ENCODE peak calls at places on chromosomes 13 and 19, in ten cellular contexts. S is cardiac fibroblast, U is heart right ventricle, F is body of pancreas, K is fibroblast of the aortic adventitia, M is foreskin fibroblast, I is heart left ventricle, R is spleen, Z is fibroblast of mammary gland, H is AG10803. C is an unnamed sample.

GRCh38 chr13:60591348-60591747 is 194.3 kb downstream of the TDRD3 start:
- DNase-seq in Z (peak; percentile 93), H (peak; percentile 90), M (no peak), S (peak; percentile 43), F (no peak), I (no peak), U (no peak), R (no peak), K (peak; percentile 95), C (no peak)

GRCh38 chr13:76955236-76955635 is 6.9 kb downstream of the ACOD1 start:
- DNase-seq in M (no peak), F (no peak), Z (no peak), S (no peak), R (no peak), K (no peak), H (no peak), U (no peak), I (no peak), C (no peak)

GRCh38 chr13:90414691-90415596 is 932.5 kb upstream of the MIR17HG start:
- DNase-seq in K (peak; percentile 55), F (no peak), M (peak; percentile 52), H (peak; percentile 55), I (no peak), U (no peak), Z (peak; percentile 76), R (no peak), S (peak; percentile 66), C (no peak)

GRCh38 chr19:6423499-6424189 is 967 bp downstream of the KHSRP start:
- DNase-seq in F (peak; percentile 32), R (peak; percentile 83), U (no peak), I (peak; percentile 36), S (peak; percentile 63), K (peak; percentile 40), Z (peak; percentile 49), M (peak; percentile 44), H (peak; percentile 47), C (peak; percentile 76)

GRCh38 chr13:40061466-40062450 is 406.3 kb downstream of the COG6 start:
- DNase-seq in S (peak; percentile 68), K (no peak), M (no peak), R (no peak), Z (peak; percentile 83), I (no peak), U (no peak), F (peak; percentile 83), H (peak; percentile 62), C (no peak)

GRCh38 chr19:33406521-33407139 is 33.1 kb downstream of the CEBPG start:
- DNase-seq in H (peak; percentile 37), R (peak; percentile 91), U (peak; percentile 71), I (peak; percentile 73), M (peak; percentile 35), F (peak; percentile 71), Z (peak; percentile 56), S (peak; percentile 63), K (peak; percentile 59), C (peak; percentile 92)

GRCh38 chr19:32819415-32820400 is 49.9 kb downstream of the SLC7A9 start:
- DNase-seq in Z (no peak), I (no peak), K (no peak), H (no peak), U (no peak), M (no peak), R (no peak), S (no peak), F (no peak), C (no peak)

GRCh38 chr19:29671393-29672076 is 6.3 kb downstream of the PLEKHF1 start:
- DNase-seq in Z (peak; percentile 66), F (peak; percentile 69), I (no peak), S (peak; percentile 61), M (no peak), K (peak; percentile 65), U (peak; percentile 55), R (peak; percentile 95), H (no peak), C (peak; percentile 84)

GRCh38 chr19:11014403-11014911 is 53.6 kb downstream of the SMARCA4 start:
- DNase-seq in K (no peak), S (peak; percentile 5), Z (no peak), F (no peak), R (no peak), M (no peak), I (no peak), U (no peak), H (no peak), C (no peak)
- TF ChIP-seq CTCF in K (no peak), S (no peak), Z (no peak), F (no peak), R (no peak), M (no peak), I (no peak), U (no peak), H (no peak), C (no peak)

GRCh38 chr19:50607388-50607787 is 32.3 kb downstream of the SYT3 start:
- DNase-seq in S (no peak), M (no peak), K (no peak), U (no peak), I (no peak), H (no peak), R (peak; percentile 30), Z (no peak), F (no peak), C (no peak)

GRCh38 chr19:50602935-50603334 is 34.7 kb upstream of the LRRC4B start:
- DNase-seq in Z (no peak), F (no peak), R (no peak), M (no peak), S (no peak), I (no peak), H (no peak), U (no peak), K (no peak), C (no peak)

GRCh38 chr19:50602496-50602895 is 34.3 kb upstream of the LRRC4B start:
- DNase-seq in H (no peak), M (no peak), S (no peak), F (no peak), I (no peak), U (no peak), K (no peak), Z (no peak), R (no peak), C (no peak)

DNA sequence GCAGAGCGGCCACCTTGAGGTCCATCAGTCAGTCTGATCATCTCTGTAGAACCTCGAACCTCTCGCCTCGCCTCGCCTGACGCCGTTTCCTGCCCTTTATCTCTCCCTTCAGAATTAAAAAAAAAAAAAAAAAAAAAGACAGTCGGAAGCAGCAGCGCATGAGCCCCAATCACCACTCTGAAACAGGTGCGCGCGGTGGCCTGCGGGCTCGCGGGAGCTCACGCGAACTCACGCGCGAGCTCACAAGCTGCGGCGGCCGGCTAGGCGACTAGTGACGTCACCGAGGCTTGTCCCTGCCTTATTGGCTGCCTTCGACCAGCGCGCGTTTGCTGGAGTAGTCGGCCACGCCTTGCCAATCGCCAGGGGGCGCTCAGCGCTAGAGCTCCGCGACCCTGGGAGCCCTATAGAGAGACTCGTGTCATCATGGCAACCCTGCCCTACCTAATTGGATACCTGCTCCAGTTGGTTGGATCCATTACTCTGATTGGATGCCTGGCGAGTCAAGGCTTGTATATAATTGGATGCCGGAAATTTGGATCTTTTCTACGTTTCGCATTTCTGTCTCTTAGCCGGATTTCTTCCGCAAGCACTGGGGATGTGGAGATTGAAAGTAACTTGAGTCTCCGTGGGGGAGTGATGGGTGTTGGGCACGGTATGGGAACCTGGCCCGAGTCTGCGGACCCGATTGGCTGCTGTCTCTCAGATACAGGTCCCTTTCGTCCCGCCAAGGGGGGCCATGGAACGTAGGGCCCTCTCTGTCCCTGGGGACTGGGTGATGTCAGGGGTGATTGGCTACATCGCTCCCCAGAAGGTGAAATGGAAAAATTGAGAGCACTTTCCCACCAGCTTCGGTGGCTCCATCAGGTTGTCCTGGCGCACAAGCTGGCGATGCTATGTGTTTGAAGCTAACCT is 31.6 kb downstream of the SYT3 start:
- DNase-seq in F (peak; percentile 82), S (peak; percentile 74), M (peak; percentile 29), K (peak; percentile 33), Z (peak; percentile 85), U (peak; percentile 72), I (peak; percentile 50), R (peak; percentile 84), H (peak; percentile 48), C (peak; percentile 90)
- TF ChIP-seq CTCF in F (peak; percentile 43), S (peak; percentile 35), M (no peak), K (peak; percentile 24), Z (peak; percentile 55), U (peak; percentile 48), I (peak; percentile 21), R (peak; percentile 38), H (peak; percentile 36), C (peak; percentile 32)

DNA sequence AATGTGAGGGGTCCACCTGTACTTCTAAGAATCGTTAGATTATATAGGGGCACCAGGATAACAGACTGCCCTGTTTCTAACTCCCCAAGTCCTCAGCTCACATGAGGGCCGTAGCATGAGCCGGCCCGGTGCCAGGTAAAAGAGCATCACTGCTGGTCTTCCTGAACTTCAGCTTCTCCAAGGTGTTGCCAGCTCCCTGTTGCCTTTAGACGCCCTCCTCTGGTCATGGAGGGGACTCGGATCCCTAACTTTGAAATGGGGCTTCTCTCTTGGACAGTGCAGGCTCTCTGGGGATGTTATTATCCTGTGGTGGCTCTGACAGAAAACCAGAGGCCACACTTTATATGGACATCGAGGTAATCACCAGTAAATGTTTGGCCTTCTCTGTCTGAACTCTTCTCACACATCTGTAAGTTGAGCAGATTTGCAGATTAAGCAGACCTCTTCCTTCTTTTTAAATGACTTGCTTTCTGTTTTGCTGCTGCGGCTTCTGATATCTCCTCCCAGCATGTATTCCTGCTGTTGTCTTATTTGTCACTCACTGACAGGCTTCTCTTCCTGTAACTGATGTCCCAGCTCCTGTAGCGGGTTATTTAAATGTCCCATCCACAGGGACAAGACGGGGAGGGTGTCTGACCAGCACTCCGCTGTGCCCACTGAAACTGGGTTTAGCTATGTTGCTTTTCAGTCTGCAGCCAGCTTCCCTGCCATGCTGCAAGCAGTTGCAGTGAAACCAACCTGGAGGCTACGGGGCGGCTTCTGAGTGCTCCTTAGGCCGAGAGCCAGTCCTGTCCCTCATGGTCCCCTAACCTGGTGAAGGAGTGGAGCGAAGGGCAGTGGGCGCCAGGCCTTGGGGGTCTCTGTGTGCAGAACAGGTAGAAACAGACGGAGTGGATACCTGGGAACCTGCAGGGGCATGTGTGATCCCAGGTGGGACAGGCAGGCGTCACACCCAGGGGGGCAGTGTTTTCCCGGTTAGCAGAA is 39.2 kb downstream of the TSSK6 start:
- DNase-seq in H (no peak), M (no peak), F (no peak), S (peak; percentile 54), K (peak; percentile 52), I (no peak), U (no peak), R (no peak), Z (no peak), C (no peak)
- TF ChIP-seq CTCF in H (peak; percentile 50), M (peak; percentile 57), F (peak; percentile 29), S (peak; percentile 49), K (peak; percentile 66), I (peak; percentile 26), U (peak; percentile 46), R (peak; percentile 29), Z (peak; percentile 52), C (peak; percentile 47)

DNA sequence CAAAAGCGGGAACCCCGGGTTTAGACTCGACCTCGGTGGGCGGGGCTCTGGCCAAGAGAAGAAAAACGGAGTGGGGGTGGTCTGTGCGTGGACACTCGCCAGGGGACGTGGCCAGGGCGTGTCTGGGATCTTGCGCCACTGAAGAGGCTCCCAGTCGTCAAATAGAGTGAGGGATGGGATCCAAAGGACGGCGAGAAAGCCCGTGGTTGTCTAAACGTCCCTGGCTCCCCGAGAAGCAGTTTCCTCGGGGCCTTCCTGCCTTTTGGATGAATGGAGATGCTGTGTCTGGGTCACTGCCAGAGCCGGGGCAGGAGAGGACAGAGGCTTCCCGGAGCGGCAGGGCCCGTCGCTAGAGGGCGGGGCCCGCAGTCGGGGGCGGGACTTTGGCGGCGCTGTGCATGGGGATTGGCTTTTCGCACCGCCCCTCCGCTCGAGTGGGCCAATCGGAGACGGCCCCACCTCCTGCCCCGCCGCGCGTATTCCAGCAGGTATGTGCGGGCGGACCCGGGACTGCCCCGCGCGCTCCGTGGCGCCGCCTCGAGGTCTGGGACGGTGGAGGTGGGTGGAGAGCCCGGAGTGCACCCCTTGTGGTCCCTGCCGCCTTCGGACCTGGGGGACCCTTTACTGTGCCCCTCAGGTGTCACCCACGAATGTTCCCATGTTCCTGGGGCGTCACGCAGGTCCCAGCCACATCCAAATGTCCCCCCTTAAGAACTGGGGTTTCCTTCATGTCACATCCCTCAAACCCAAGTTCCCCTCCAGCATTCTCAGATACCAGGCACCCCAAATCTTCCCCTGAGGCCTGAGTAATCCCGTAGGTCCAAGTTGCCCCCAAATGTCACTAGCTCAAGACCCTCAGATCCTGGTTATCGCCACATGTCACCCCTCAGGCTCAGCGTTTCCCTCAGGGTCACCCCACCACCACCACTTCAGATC is 38.4 kb downstream of the ZSWIM4 start:
- DNase-seq in H (peak; percentile 89), S (peak; percentile 94), F (peak; percentile 95), R (peak; percentile 95), U (peak; percentile 97), I (peak; percentile 94), Z (peak; percentile 85), K (peak; percentile 82), M (peak; percentile 86), C (peak; percentile 99)
- TF ChIP-seq CTCF in H (peak; percentile 40), S (peak; percentile 49), F (peak; percentile 55), R (peak; percentile 50), U (peak; percentile 62), I (peak; percentile 44), Z (peak; percentile 11), K (peak; percentile 27), M (no peak), C (peak; percentile 63)

C was measured in GM13977.